ENCODE peak calls at places on chromosomes 1 and 21, in four cellular contexts. R is K562, C is GM12878, V is H1. D is an unnamed sample.

GRCh38 chr1:5936621-5937372 is 55.4 kb downstream of the NPHP4 start:
- DNase-seq in R (no peak), C (no peak), V (peak), D (no peak)

GRCh38 chr1:168005544-168005943 is 68.7 kb upstream of the MPC2 start:
- DNase-seq in R (no peak), C (no peak), V (no peak), D (no peak)

GRCh38 chr1:231059566-231060193 is 19.6 kb upstream of the FAM89A start:
- DNase-seq in R (no peak), C (no peak), V (no peak), D (no peak)

GRCh38 chr1:221829327-221830011 is 87.6 kb upstream of the DUSP10 start:
- DNase-seq in R (no peak), C (no peak), V (no peak), D (no peak)

GRCh38 chr1:90924982-90925381 is 96.9 kb downstream of the ZNF644 start:
- DNase-seq in R (no peak), C (no peak), V (peak), D (no peak)

GRCh38 chr1:53608071-53608470 is 130.9 kb downstream of the GLIS1 start:
- DNase-seq in R (no peak), C (no peak), V (no peak), D (no peak)

GRCh38 chr21:46008893-46009635 is 27.5 kb downstream of the COL6A1 start:
- DNase-seq in R (no peak), C (no peak), V (peak), D (no peak)

GRCh38 chr1:206521002-206521585 is 13.8 kb downstream of the RASSF5 start:
- DNase-seq in R (no peak), C (no peak), V (no peak), D (peak)

GRCh38 chr1:118986839-118987430 is 1.2 kb downstream of the TBX15 start:
- DNase-seq in R (no peak), C (no peak), V (no peak), D (no peak)

GRCh38 chr1:83626603-83627002 is 372.3 kb downstream of the TTLL7 start:
- DNase-seq in R (no peak), C (peak), V (no peak), D (no peak)

DNA sequence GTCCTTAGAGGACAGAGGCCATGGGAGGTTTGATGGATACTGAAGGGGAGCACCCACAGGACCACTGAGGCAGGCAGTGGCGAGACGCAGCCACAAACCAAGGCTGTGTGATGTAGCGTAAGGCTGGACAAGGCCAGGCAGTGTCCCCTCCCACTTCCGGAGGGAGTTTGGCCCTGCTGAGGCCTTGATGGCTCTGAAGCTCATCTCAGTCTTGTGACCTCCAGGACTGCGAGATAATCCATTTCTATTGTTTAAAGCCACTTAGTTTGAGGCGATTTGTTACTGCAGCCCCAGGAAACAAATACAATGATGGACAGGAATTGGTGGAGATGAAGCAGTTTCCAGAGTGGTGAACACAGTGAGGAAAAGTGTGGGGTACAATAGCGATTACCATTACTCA is 15.3 kb downstream of the PIGP start:
- DNase-seq in R (no peak), C (no peak), V (no peak), D (no peak)
- TF ChIP-seq CHD2 in R (no peak), C (no peak), V (no peak), D (no peak)

GRCh38 chr1:97870574-97870973 is 50.3 kb downstream of the DPYD start:
- DNase-seq in R (no peak), C (no peak), V (no peak), D (no peak)

GRCh38 chr1:97867127-97867526 is 53.7 kb downstream of the DPYD start:
- DNase-seq in R (no peak), C (no peak), V (no peak), D (no peak)

GRCh38 chr1:97869441-97869840 is 51.4 kb downstream of the DPYD start:
- DNase-seq in R (no peak), C (no peak), V (no peak), D (no peak)

DNA sequence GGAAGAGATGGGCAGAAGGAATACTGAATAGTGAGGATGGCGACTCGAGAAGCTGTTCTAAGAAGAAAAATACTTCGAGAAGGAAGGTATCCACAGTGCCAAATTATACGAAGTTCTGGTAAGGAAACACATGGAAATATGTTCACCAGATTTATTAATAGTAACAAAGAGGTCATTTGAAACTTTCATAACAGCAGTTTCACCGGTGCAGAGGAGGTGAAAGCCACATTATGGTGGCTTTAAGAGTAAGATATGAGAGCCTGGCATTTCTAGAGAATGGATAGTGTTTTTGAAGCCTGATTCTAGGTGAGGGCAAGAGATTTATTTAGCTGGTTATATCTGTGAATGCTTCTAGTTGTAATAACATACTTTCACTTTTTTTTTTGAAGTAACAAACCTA is 56.2 kb downstream of the DPYD start:
- DNase-seq in R (no peak), C (no peak), V (no peak), D (no peak)
- TF ChIP-seq YY1 in R (no peak), C (no peak), V (no peak), D (no peak)

GRCh38 chr1:107105914-107106313 is 34.9 kb upstream of the NTNG1 start:
- DNase-seq in R (no peak), C (no peak), V (no peak), D (no peak)

DNA sequence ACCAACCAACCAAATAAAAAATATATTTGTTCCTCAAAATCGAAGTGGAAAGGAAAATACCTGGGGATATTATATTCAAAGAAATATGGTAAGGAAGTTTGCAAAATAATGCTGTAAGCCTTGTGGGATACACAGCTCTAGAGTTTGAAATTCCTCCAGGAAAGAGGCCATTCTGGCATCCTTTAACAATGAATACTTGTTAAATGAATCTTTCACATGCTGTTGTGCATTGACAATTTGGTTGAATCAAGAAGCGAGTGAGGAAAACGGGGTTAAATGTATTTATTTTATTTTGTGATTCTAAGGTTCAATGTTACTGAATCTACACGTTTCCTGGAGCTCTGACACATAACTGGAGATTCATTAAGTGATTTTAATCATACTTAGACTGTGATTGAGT is 30.5 kb upstream of the NTNG1 start:
- DNase-seq in R (no peak), C (no peak), V (no peak), D (no peak)
- TF ChIP-seq CEBPB in R (no peak), C (no peak), V (no peak), D (no peak)

DNA sequence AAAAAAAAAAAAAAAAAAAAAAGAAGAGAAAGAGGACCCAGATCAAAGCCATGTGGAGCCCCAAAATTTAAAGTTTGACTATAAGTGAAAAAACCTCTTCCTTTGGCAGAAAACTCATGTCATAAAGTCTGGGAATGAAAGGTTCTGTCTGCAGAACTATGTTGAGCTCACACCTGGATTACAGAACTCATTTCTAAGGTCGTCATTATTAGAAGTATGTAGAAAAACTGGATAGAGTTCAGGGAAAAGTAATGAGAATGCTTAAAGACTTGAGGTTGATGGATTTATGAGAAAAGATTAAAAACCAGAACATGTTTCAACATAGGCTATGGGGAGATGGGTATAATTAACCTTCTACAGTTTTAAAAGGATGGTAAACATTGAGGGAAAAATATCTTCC is 90.7 kb upstream of the COL11A1 start:
- DNase-seq in R (no peak), C (no peak), V (no peak), D (no peak)
- TF ChIP-seq CHD2 in R (no peak), C (no peak), V (no peak), D (no peak)

GRCh38 chr1:40774266-40774998 is 9.2 kb upstream of the KCNQ4 start:
- DNase-seq in R (peak), C (no peak), V (peak), D (peak)
- TF ChIP-seq YY1 in R (no peak), C (peak), V (no peak), D (no peak)

GRCh38 chr1:112971006-112971405 is 15.0 kb upstream of the SLC16A1 start:
- DNase-seq in R (no peak), C (no peak), V (no peak), D (no peak)
- TF ChIP-seq CEBPB in R (no peak), C (no peak), V (no peak), D (no peak)

DNA sequence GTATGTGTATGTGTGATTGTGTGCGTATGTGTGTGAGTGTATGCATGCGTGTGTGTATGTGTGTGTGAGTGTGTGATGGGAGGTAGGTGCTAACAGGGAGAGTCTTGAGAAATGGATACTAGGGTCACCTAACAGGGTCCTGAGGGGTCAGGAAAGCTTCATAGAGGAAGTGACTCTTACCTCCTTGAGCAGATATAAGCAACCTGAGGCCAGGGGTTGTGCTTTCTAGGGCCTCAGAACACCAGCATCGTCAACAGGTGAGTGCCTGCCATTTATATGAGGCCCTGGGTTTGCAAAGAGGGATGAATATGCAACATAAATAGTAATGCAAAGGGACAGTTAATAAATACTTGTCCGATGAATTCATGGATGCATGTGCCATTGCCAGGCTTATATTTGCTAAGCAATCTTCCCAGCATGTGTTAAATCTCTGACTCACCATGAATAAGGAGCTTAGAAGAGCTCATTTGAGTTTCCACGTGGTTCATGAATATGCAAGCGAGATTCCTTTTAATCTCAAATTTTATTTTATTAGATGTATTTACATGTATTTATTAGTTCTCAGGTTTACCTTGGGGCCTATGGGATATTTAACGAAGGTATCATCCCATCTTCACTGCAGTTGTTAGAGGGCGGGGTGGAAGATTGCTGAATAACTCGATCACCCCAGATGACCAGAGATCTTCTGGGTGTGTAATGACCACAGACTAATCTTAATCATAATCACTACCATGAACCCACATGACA is 438.3 kb downstream of the CAMTA1 start:
- DNase-seq in R (no peak), C (no peak), V (no peak), D (no peak)
- TF ChIP-seq CHD2 in R (no peak), C (no peak), V (no peak), D (no peak)

DNA sequence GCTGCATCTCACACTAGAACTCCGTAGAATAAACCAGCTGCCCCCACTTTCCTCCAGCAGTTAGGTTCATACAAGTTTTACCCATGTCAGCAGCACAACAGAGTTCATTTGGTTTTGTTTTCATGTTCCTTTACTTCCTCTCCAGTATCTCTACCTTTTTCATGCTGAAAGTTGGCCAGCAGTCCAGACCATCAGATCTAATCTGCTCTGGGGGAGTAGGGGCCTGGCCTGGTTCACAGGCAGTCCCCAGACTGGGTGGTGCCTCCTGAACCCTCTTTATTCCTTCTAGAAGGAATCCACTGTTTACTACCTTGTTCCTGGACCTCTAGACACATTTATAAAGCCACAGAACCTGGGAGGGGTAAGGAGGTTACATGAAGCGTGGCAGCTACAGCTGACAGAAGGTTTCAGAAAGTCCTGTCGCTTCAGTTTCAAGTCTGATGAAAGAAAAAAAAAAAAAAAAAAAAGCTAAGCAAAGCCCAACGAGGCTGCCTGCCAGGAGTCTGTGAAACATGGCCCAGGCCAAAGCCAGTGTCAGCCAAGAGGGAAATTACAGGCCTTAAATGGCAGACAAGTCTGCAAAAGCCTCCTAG is 184.6 kb upstream of the JUN start:
- DNase-seq in R (peak), C (peak), V (no peak), D (no peak)
- TF ChIP-seq YY1 in R (no peak), C (peak), V (no peak), D (no peak)

GRCh38 chr21:33618407-33618806 is 23.1 kb downstream of the CRYZL1 start:
- DNase-seq in R (no peak), C (no peak), V (no peak), D (no peak)

GRCh38 chr21:33622253-33622652 is 19.3 kb downstream of the CRYZL1 start:
- DNase-seq in R (no peak), C (no peak), V (no peak), D (no peak)
- TF ChIP-seq CEBPB in R (no peak), C (no peak), V (no peak), D (no peak)

GRCh38 chr21:41075668-41076463 is 92.1 kb upstream of the BACE2 start:
- DNase-seq in R (no peak), C (no peak), V (no peak), D (no peak)
- TF ChIP-seq CHD2 in R (no peak), C (no peak), V (no peak), D (no peak)